ENCODE peak calls at places on chromosomes 2 and 18, in ten cellular contexts. O is WTC11, H is K562, W is Panc1, N is body of pancreas, S is RWPE2, M is IMR-90, C is heart left ventricle, A is upper lobe of left lung, D is HCT116. U is an unnamed sample.

GRCh38 chr2:208280933-208281332 is 14.9 kb downstream of the PIKFYVE start:
- ATAC-seq in A (no peak), S (no peak), W (no peak), D (no peak), M (peak), N (no peak), O (no peak), H (no peak), C (no peak), U (no peak)

GRCh38 chr18:79393181-79393598 is 2.5 kb upstream of the NFATC1 start:
- ATAC-seq in O (peak), H (no peak), M (peak), W (no peak), N (no peak), D (no peak), A (peak), S (no peak), C (peak), U (no peak)

GRCh38 chr2:224584111-224584764 is 925 bp downstream of the CUL3 start:
- ATAC-seq in N (peak), D (no peak), A (no peak), M (no peak), W (no peak), S (no peak), H (peak), O (no peak), C (no peak), U (no peak)

GRCh38 chr2:178874529-178875240 is 67.5 kb upstream of the TTN start:
- ATAC-seq in C (peak), W (no peak), O (peak), S (no peak), H (no peak), D (no peak), N (peak), A (no peak), M (no peak), U (no peak)

GRCh38 chr18:75582940-75583339 is 155.4 kb upstream of the SMIM21 start:
- ATAC-seq in M (no peak), N (no peak), W (no peak), S (no peak), H (no peak), A (no peak), O (no peak), C (no peak), D (no peak), U (no peak)

GRCh38 chr2:170512271-170512670 is 202.9 kb upstream of the SP5 start:
- ATAC-seq in A (no peak), H (no peak), O (no peak), C (peak), W (no peak), N (no peak), M (no peak), D (no peak), S (no peak), U (no peak)

GRCh38 chr2:225787497-225787896 is 388.0 kb downstream of the NYAP2 start:
- ATAC-seq in W (no peak), S (no peak), D (no peak), N (no peak), O (no peak), A (no peak), H (no peak), M (no peak), C (no peak), U (no peak)

GRCh38 chr2:9760069-9760910 is 83.0 kb upstream of the TAF1B start:
- ATAC-seq in N (no peak), H (peak), A (no peak), S (peak), M (no peak), O (no peak), D (no peak), C (peak), W (no peak), U (no peak)

GRCh38 chr2:40511661-40512213 is 59.8 kb upstream of the SLC8A1 start:
- ATAC-seq in D (no peak), H (no peak), N (peak), W (no peak), M (peak), A (no peak), S (peak), O (no peak), C (peak), U (peak)

GRCh38 chr18:23573948-23574431 is 12.3 kb downstream of the NPC1 start:
- ATAC-seq in H (peak), D (no peak), S (peak), M (peak), N (no peak), A (peak), O (peak), W (no peak), C (peak), U (no peak)

GRCh38 chr18:22355069-22355468 is 62.6 kb downstream of the CTAGE1 start:
- ATAC-seq in D (no peak), N (no peak), S (no peak), A (no peak), C (no peak), M (no peak), H (no peak), W (no peak), O (no peak), U (no peak)

GRCh38 chr2:69556008-69556407 is 87.5 kb downstream of the AAK1 start:
- ATAC-seq in O (no peak), S (no peak), C (no peak), M (no peak), N (no peak), H (no peak), W (no peak), D (no peak), A (no peak), U (no peak)

GRCh38 chr2:152166633-152167032 is 8.9 kb downstream of the STAM2 start:
- ATAC-seq in S (no peak), W (no peak), C (no peak), A (no peak), M (peak), O (no peak), H (peak), D (no peak), N (no peak), U (no peak)

GRCh38 chr2:106919012-106919411 is 33.0 kb upstream of the ST6GAL2 start:
- ATAC-seq in C (no peak), O (peak), S (no peak), A (no peak), H (no peak), D (no peak), N (no peak), M (no peak), W (no peak), U (no peak)

GRCh38 chr2:180980943-180981898 is 816 bp downstream of the UBE2E3 start:
- ATAC-seq in M (peak), C (no peak), S (no peak), O (no peak), H (peak), A (no peak), W (peak), D (peak), N (peak), U (peak)

GRCh38 chr2:167750675-167751074 is 496.7 kb downstream of the STK39 start:
- ATAC-seq in H (no peak), D (no peak), O (no peak), N (no peak), C (no peak), S (no peak), A (no peak), M (no peak), W (no peak), U (no peak)

GRCh38 chr2:62234755-62235655 is 39.1 kb downstream of the B3GNT2 start:
- ATAC-seq in H (peak), D (no peak), S (no peak), W (no peak), N (no peak), C (peak), O (peak), A (no peak), M (no peak), U (no peak)

GRCh38 chr2:150610670-150611279 is 123.3 kb upstream of the RND3 start:
- ATAC-seq in N (peak), W (peak), H (no peak), A (no peak), S (peak), M (peak), C (no peak), D (peak), O (peak), U (peak)

GRCh38 chr2:105969552-105969951 is 224.5 kb downstream of the UXS1 start:
- ATAC-seq in C (no peak), H (peak), A (no peak), N (no peak), O (peak), S (no peak), D (peak), W (peak), M (no peak), U (no peak)

GRCh38 chr2:147860009-147860408 is 15.2 kb downstream of the ACVR2A start:
- ATAC-seq in M (no peak), H (no peak), A (no peak), S (no peak), O (peak), D (no peak), W (no peak), N (no peak), C (no peak), U (no peak)

GRCh38 chr2:235669983-235670962 is 176.4 kb downstream of the AGAP1 start:
- ATAC-seq in A (no peak), H (no peak), N (peak), O (peak), M (peak), C (peak), D (peak), W (peak), S (peak), U (peak)
- TF ChIP-seq CTCF in A (peak), H (no peak), N (no peak), O (no peak), M (peak), C (peak), D (peak), W (no peak), S (peak), U (no peak)

GRCh38 chr2:81647715-81648114 is 1343.2 kb upstream of the LRRTM1 start:
- ATAC-seq in S (no peak), H (no peak), M (no peak), D (no peak), W (no peak), O (peak), N (no peak), A (no peak), C (no peak), U (no peak)

GRCh38 chr2:81648370-81648769 is 1343.8 kb upstream of the LRRTM1 start:
- ATAC-seq in A (no peak), O (peak), C (no peak), W (no peak), S (no peak), M (no peak), D (no peak), H (no peak), N (no peak), U (no peak)

GRCh38 chr2:81645750-81646301 is 1341.3 kb upstream of the LRRTM1 start:
- ATAC-seq in C (no peak), M (no peak), W (no peak), S (no peak), H (no peak), D (no peak), A (no peak), N (no peak), O (no peak), U (no peak)

DNA sequence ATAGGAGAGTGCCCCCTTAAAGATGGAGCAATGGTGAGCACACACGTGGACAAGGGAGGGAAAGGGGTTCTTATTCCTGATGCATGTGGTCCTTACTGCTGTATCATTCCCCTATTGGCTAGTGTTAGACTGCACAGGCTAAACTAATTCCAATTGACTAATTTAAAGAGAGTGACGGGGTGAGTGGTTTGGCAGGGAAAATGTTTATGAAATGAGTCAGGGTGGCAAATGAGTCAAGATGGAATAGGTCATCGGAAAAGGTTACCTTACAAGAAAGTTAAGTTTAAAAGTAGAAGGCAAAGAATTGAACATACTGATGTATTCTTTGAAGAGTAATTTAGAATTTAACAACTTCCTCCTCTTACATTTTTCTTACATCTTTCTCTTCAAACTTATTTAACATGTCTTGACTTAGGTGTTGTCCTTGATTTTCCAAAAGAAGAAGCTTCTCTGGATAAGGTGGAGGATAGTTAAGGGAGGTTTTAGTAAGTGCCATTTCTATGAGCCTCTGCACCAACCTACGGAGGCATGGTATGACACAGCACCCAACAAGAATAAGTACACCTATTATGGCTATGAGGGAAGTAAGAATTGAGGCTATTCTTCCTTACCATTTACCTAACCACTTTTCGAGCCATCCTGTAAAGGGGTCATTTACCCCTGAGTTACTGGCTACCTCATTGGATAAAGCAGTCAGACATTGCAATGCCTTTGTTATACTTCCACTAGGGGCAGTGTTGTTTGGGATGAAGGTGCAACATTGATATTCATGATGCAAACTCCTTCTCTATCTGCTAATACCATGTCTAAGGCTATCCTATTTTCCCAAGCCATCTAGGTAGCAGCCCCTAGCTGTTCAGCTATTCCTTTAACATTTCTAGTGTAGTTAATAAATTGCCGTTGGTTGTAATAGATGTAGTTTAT is 1345.8 kb upstream of the LRRTM1 start:
- ATAC-seq in D (peak), W (no peak), H (no peak), C (no peak), A (no peak), O (no peak), S (peak), M (no peak), N (no peak), U (no peak)
- TF ChIP-seq CTCF in D (peak), W (peak), H (no peak), C (no peak), A (no peak), O (peak), S (no peak), M (no peak), N (no peak), U (no peak)

GRCh38 chr2:43605851-43606250 is 10.0 kb upstream of the THADA start:
- ATAC-seq in A (no peak), O (no peak), N (no peak), C (no peak), H (no peak), M (no peak), D (no peak), W (no peak), S (no peak), U (no peak)

GRCh38 chr2:43604674-43605073 is 8.8 kb upstream of the THADA start:
- ATAC-seq in O (no peak), M (no peak), W (no peak), D (no peak), C (no peak), S (no peak), A (no peak), H (no peak), N (no peak), U (no peak)

GRCh38 chr2:43610361-43610760 is 14.5 kb upstream of the THADA start:
- ATAC-seq in M (no peak), O (no peak), D (no peak), A (no peak), C (no peak), H (no peak), S (no peak), N (no peak), W (no peak), U (no peak)

GRCh38 chr2:43609304-43609883 is 13.6 kb upstream of the THADA start:
- ATAC-seq in S (peak), M (peak), C (peak), A (peak), N (peak), H (peak), W (peak), D (peak), O (peak), U (peak)

GRCh38 chr2:43605079-43605655 is 9.3 kb upstream of the THADA start:
- ATAC-seq in M (peak), C (peak), W (peak), A (no peak), D (peak), O (peak), H (peak), S (peak), N (no peak), U (no peak)
- TF ChIP-seq CTCF in M (peak), C (peak), W (peak), A (peak), D (peak), O (no peak), H (peak), S (peak), N (peak), U (peak)

DNA sequence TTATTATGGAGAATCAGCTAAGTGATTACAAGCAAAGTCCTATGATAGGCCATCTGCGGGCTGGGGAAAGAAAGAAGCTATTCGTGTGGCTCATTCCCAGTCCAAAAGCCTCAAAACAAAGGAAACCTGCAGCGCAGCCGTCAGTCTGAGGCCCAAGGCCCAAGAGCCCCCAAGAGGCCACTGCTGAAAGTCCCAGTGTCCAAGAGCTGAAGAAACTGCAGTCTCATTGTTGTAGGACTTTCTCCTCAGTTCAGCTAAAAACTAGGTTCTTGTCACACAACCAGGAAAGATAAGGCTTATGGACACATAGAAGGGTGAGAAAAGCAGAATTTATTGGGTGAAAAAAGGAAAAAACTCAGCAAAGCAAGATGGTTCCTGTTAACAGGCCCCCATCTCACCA is 143.2 kb downstream of the RHBDD1 start:
- ATAC-seq in D (no peak), S (no peak), H (peak), C (no peak), W (no peak), N (no peak), A (no peak), O (peak), M (no peak), U (no peak)
- TF ChIP-seq CTCF in D (peak), S (no peak), H (peak), C (no peak), W (no peak), N (no peak), A (no peak), O (no peak), M (no peak), U (no peak)

U was measured in gastroesophageal sphincter.